ENCODE peak calls at places on chromosome 14, in six cellular contexts. Y, E, S, N, P and H are unnamed samples.

GRCh38 chr14:26008290-26008689 is 589.5 kb downstream of the NOVA1 start:
- DNase-seq in Y (no peak), S (peak), E (no peak), P (peak), N (no peak), H (peak)

GRCh38 chr14:32774214-32774613 is 164.5 kb upstream of the NPAS3 start:
- DNase-seq in P (no peak), Y (no peak), S (no peak), E (no peak), N (no peak), H (no peak)

GRCh38 chr14:23153891-23154796 is 29.3 kb downstream of the SLC7A8 start:
- DNase-seq in S (peak), E (peak), N (no peak), Y (no peak), P (peak), H (peak)

GRCh38 chr14:59803052-59803451 is 67.5 kb downstream of the RTN1 start:
- DNase-seq in E (no peak), S (no peak), Y (no peak), P (no peak), N (no peak), H (no peak)

GRCh38 chr14:96538663-96539317 is 36.6 kb downstream of the PAPOLA start:
- DNase-seq in P (no peak), Y (peak), N (no peak), S (no peak), E (no peak), H (no peak)

GRCh38 chr14:70514168-70515069 is 20.4 kb downstream of the ADAM20 start:
- DNase-seq in N (no peak), Y (no peak), S (no peak), P (no peak), E (no peak), H (peak)

GRCh38 chr14:99389171-99389826 is 91.4 kb downstream of the SETD3 start:
- DNase-seq in N (no peak), E (peak), S (peak), Y (peak), P (peak), H (peak)

GRCh38 chr14:102471921-102472814 is 37.4 kb downstream of the ANKRD9 start:
- DNase-seq in S (no peak), E (no peak), P (no peak), Y (no peak), N (no peak), H (no peak)

GRCh38 chr14:81384900-81385299 is 15.2 kb downstream of the STON2 start:
- DNase-seq in E (no peak), N (no peak), P (no peak), S (no peak), Y (no peak), H (no peak)

GRCh38 chr14:53999061-53999488 is 42.5 kb upstream of the BMP4 start:
- DNase-seq in P (no peak), N (no peak), S (no peak), Y (no peak), E (no peak), H (no peak)

GRCh38 chr14:52922656-52923055 is 28.2 kb downstream of the FERMT2 start:
- DNase-seq in N (no peak), P (peak), S (no peak), E (no peak), Y (no peak), H (no peak)

GRCh38 chr14:75457024-75457390 is 29.2 kb downstream of the JDP2 start:
- DNase-seq in E (no peak), N (no peak), Y (no peak), S (no peak), P (no peak), H (no peak)

GRCh38 chr14:53567236-53567785 is 389.3 kb downstream of the BMP4 start:
- DNase-seq in E (no peak), P (no peak), S (no peak), Y (no peak), N (no peak), H (no peak)

DNA sequence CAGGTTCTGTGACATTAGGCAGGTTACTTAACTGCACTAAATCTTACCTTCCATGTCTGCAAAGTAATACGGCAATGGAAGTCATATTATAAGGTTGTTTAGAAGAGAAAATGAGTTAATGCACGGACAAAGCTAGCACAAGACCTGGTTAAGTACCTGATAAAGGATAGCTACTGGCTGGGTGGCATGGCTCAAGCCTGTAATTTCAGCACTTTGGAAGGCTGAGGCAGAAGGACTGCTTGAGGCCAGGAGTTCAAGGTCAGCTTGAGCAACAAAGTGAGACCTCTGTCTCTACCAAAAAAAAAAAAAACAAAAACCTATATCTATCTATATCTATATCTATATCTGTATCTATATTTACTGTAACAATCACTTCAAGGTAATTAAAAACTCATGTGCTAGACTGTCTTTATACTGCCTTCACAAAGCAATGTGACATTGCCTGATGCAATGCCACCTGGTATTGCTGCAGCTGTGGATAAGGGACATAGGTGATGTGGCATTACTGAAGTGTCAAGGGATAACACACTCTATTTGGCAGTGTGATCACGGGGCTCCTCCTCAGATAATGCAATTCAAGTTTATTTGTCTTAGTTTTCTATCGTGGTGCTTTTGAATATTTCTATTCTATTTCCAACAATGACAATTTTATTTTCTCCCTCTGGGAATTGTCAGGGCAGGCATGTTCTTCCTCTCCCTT is 107.1 kb downstream of the PAX9 start:
- DNase-seq in S (no peak), N (no peak), P (no peak), Y (no peak), E (no peak), H (no peak)
- TF ChIP-seq MAX in S (no peak), N (no peak), P (no peak), Y (no peak), E (no peak), H (no peak)

DNA sequence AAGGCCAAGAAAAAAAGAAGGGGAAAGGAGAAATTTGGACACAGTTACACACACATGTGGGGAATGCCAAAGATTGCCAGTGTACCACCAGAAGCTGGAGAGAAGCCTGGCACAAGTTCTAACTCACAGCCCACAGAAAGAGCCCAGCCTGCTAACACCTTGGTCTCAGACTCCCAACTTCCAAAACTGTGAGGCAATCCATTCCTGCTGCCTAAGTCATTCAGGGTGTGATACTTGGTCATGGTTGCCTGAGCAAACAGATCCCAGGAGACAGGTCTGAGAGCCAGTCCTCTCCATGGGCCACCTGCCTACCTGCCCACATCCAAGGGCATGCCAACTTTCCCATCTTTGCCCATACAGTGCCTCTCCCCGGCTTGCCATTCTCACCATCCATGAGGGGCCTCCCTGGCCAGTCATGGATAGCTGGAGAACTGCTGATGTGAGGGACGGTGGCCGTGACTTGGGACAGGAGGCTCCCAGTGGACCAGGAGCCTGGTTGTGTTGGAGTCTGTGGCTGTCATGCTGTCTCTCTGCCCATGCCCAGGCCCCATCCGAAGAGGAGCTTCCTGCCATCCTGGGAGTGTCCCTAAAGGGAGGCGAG is 198.0 kb upstream of the RTL1 start:
- DNase-seq in N (no peak), E (no peak), P (no peak), S (peak), Y (no peak), H (no peak)
- TF ChIP-seq MAX in N (no peak), E (no peak), P (no peak), S (no peak), Y (no peak), H (no peak)

DNA sequence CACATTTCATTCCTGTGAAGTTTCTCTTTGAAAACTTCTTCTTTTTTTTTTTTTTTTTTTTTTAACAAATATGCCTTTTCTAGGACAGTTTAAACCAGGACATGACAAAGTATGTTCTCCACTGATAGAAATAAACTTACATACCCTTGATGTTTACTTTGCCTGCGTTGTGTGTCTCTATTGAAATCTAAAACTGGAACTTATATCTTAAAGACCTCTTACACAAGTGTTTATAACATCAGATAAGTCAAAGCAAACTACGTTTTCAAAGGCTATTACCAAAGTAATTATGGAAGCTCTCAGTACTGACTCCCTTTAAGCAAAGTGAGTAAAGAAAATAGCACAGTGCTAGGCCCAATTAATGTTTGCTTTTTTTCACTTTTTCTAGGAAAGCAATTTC is 30.6 kb upstream of the ISM2 start:
- DNase-seq in Y (no peak), E (no peak), S (no peak), P (no peak), N (no peak), H (no peak)
- TF ChIP-seq MAX in Y (no peak), E (no peak), S (no peak), P (no peak), N (no peak), H (no peak)

GRCh38 chr14:90818715-90819114 is 2.5 kb upstream of the TTC7B start:
- DNase-seq in Y (no peak), P (no peak), E (no peak), N (no peak), S (no peak), H (no peak)

GRCh38 chr14:90814806-90815566 is 1.2 kb downstream of the TTC7B start:
- DNase-seq in P (no peak), E (no peak), S (no peak), Y (no peak), N (no peak), H (no peak)

GRCh38 chr14:90815817-90816662 is at the start of gene TTC7B:
- DNase-seq in E (no peak), N (no peak), P (no peak), Y (peak), S (peak), H (peak)

GRCh38 chr14:90815567-90815816 is 738 bp downstream of the TTC7B start:
- DNase-seq in Y (no peak), S (no peak), E (no peak), P (no peak), N (no peak), H (no peak)

DNA sequence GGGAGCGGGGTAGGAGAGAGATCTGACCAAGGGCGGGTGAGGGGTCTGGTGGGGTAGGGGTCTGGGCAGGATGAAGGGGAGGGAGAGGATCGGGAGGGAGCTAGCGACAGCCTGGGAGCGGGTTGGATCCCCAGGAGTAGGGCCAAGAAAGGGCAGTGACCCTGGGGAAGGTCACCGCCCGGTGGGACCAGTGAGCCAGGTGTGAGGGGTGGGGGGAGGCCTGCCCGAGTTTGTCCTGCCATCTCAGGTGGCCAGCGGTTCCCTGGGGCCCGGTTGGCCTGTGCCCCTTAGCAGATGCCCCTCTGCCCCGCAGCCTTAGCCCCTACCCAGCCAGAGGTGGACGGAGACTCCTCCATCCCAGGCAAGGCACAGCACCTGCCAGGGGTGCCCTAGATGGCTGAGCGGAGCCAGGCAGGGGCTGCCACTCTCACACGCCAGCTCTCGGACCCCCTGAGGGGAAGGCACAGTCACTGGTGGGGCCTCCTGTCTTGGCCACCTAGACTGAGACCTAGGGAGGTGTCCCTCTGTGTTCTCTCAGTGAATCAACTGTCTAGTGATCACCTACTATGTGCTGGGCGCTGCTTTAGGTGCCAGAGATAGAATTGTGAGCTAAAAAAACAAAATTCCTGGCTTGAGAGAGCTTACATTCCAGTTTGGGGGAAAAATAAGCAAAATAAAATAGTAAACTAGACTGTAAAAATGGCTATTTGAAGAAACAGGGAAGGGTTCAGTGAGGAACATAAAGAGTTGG is 631 bp upstream of the TTC7B start:
- DNase-seq in P (no peak), N (no peak), E (no peak), S (no peak), Y (no peak), H (no peak)
- TF ChIP-seq MAX in P (no peak), N (no peak), E (no peak), S (no peak), Y (no peak), H (no peak)

DNA sequence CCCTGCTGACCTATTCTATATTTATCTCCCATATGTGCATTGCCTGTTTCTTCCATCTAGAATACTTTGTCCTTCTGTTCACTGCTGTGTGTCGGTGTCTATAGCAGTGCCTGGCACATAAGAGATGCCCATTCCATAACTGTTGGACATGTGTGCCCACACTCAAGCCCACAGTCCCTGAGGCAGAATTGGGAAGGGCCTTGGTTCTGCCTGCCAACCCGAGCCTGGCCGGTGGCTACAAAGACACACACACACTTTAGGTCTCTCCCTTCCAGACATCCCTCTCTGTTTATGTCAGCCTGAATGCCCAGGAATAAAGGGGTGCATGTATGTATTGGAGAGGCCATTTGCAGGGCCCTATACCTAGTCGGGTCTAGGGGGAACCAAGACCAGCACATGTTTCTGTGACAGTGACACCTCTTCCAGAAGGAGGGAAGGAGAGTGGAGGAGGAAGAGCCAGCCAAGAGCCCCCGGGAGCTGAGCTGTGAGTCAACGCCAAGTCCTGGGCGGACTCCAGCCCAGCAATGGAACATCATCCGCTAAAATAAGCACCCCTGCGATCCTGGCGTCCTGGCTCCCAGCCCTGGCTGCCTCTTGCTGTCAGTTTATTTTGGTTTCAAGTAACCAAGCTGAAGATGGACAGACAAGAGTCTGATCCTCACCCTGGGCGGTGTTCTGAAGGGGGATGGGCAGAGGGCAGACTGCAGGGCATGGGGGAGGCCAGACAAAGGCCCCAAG is 4.3 kb upstream of the ASB2 start:
- DNase-seq in N (no peak), E (no peak), Y (no peak), S (no peak), P (no peak), H (no peak)
- TF ChIP-seq MAX in N (no peak), E (no peak), Y (no peak), S (no peak), P (no peak), H (no peak)